ENCODE peak calls at places on chromosomes 2 and 18, in four cellular contexts. One of them, this sample, is unnamed.

GRCh38 chr2:201182650-201183372 is at the start of gene CASP10:
- DNase-seq in H9: peak; percentile 37
- DNase-seq in PC-3: peak; percentile 64
- DNase-seq in MM.1S: peak; percentile 94
- DNase-seq in this sample: peak; percentile 10

GRCh38 chr18:79439201-79440023 is 43.7 kb downstream of the NFATC1 start:
- DNase-seq in H9: no peak
- DNase-seq in PC-3: peak; percentile 57
- DNase-seq in MM.1S: no peak
- DNase-seq in this sample: peak; percentile 70

GRCh38 chr2:169776483-169776802 is 22.2 kb upstream of the SSB start:
- DNase-seq in H9: no peak
- DNase-seq in PC-3: no peak
- DNase-seq in MM.1S: no peak
- DNase-seq in this sample: peak; percentile 15

GRCh38 chr2:216195565-216195978 is 86.4 kb downstream of the XRCC5 start:
- DNase-seq in H9: no peak
- DNase-seq in PC-3: peak; percentile 71
- DNase-seq in MM.1S: no peak
- DNase-seq in this sample: peak; percentile 93

GRCh38 chr2:229388746-229389145 is 117.7 kb upstream of the PID1 start:
- DNase-seq in H9: no peak
- DNase-seq in PC-3: no peak
- DNase-seq in MM.1S: no peak
- DNase-seq in this sample: no peak

GRCh38 chr2:237864940-237865622 is 5.7 kb downstream of the RAMP1 start:
- DNase-seq in H9: no peak
- DNase-seq in PC-3: peak; percentile 84
- DNase-seq in MM.1S: no peak
- DNase-seq in this sample: peak; percentile 78

GRCh38 chr18:13361422-13361821 is 142.9 kb downstream of the LDLRAD4 start:
- DNase-seq in H9: no peak
- DNase-seq in PC-3: no peak
- DNase-seq in MM.1S: no peak
- DNase-seq in this sample: no peak

GRCh38 chr2:203908344-203909185 is 28.0 kb upstream of the ICOS start:
- DNase-seq in H9: no peak
- DNase-seq in PC-3: no peak
- DNase-seq in MM.1S: no peak
- DNase-seq in this sample: no peak

GRCh38 chr2:81283081-81283480 is 978.5 kb upstream of the LRRTM1 start:
- DNase-seq in H9: no peak
- DNase-seq in PC-3: peak; percentile 53
- DNase-seq in MM.1S: no peak
- DNase-seq in this sample: no peak

GRCh38 chr2:9232166-9232479 is 25.5 kb downstream of the ASAP2 start:
- DNase-seq in H9: peak; percentile 14
- DNase-seq in PC-3: no peak
- DNase-seq in MM.1S: no peak
- DNase-seq in this sample: no peak

GRCh38 chr2:137380610-137381009 is 583.7 kb upstream of the HNMT start:
- DNase-seq in H9: no peak
- DNase-seq in PC-3: no peak
- DNase-seq in MM.1S: no peak
- DNase-seq in this sample: peak; percentile 17

GRCh38 chr18:46215902-46216723 is 111.9 kb downstream of the HAUS1 start:
- DNase-seq in H9: no peak
- DNase-seq in PC-3: no peak
- DNase-seq in MM.1S: no peak
- DNase-seq in this sample: no peak

GRCh38 chr18:48236822-48237221 is 172.4 kb downstream of the ZBTB7C start:
- DNase-seq in H9: no peak
- DNase-seq in PC-3: no peak
- DNase-seq in MM.1S: no peak
- DNase-seq in this sample: no peak

GRCh38 chr18:59616501-59616900 is 80.7 kb downstream of the CCBE1 start:
- DNase-seq in H9: no peak
- DNase-seq in PC-3: no peak
- DNase-seq in MM.1S: no peak
- DNase-seq in this sample: peak; percentile 78

GRCh38 chr2:157194844-157195243 is 62.7 kb upstream of the GALNT5 start:
- DNase-seq in H9: no peak
- DNase-seq in PC-3: no peak
- DNase-seq in MM.1S: no peak
- DNase-seq in this sample: peak; percentile 47

GRCh38 chr2:168956392-168956791 is 55.3 kb downstream of the G6PC2 start:
- DNase-seq in H9: no peak
- DNase-seq in PC-3: no peak
- DNase-seq in MM.1S: no peak
- DNase-seq in this sample: no peak

GRCh38 chr2:239046822-239047221 is 198.9 kb downstream of the TWIST2 start:
- DNase-seq in H9: no peak
- DNase-seq in PC-3: no peak
- DNase-seq in MM.1S: no peak
- DNase-seq in this sample: no peak

GRCh38 chr2:151664520-151664919 is 69.8 kb downstream of the NEB start:
- DNase-seq in H9: no peak
- DNase-seq in PC-3: no peak
- DNase-seq in MM.1S: no peak
- DNase-seq in this sample: no peak

GRCh38 chr2:126467367-126468054 is 188.4 kb upstream of the GYPC start:
- DNase-seq in H9: no peak
- DNase-seq in PC-3: no peak
- DNase-seq in MM.1S: peak; percentile 68
- DNase-seq in this sample: no peak

GRCh38 chr2:215505044-215505786 is 69.3 kb upstream of the FN1 start:
- DNase-seq in H9: no peak
- DNase-seq in PC-3: no peak
- DNase-seq in MM.1S: no peak
- DNase-seq in this sample: peak; percentile 95

GRCh38 chr2:227325056-227325823 is at the start of gene MFF:
- DNase-seq in H9: peak; percentile 89
- DNase-seq in PC-3: peak; percentile 90
- DNase-seq in MM.1S: peak; percentile 95
- DNase-seq in this sample: peak; percentile 89

GRCh38 chr18:48543228-48543627 is 4.4 kb downstream of the CTIF start:
- DNase-seq in H9: peak; percentile 81
- DNase-seq in PC-3: peak; percentile 4
- DNase-seq in MM.1S: no peak
- DNase-seq in this sample: no peak

GRCh38 chr18:74351354-74351753 is 35.7 kb downstream of the C18orf63 start:
- DNase-seq in H9: no peak
- DNase-seq in PC-3: peak; percentile 76
- DNase-seq in MM.1S: peak; percentile 33
- DNase-seq in this sample: peak; percentile 31

GRCh38 chr2:126752876-126753275 is 96.9 kb downstream of the GYPC start:
- DNase-seq in H9: no peak
- DNase-seq in PC-3: no peak
- DNase-seq in MM.1S: no peak
- DNase-seq in this sample: no peak

GRCh38 chr2:20589975-20590703 is 60.8 kb downstream of the HS1BP3 start:
- DNase-seq in H9: no peak
- DNase-seq in PC-3: no peak
- DNase-seq in MM.1S: no peak
- DNase-seq in this sample: peak; percentile 43

GRCh38 chr2:152716805-152717241 is 438 bp downstream of the PRPF40A start:
- DNase-seq in H9: no peak
- DNase-seq in PC-3: peak; percentile 19
- DNase-seq in MM.1S: peak; percentile 28
- DNase-seq in this sample: peak; percentile 23

GRCh38 chr2:189152476-189152875 is 27.1 kb downstream of the COL5A2 start:
- DNase-seq in H9: no peak
- DNase-seq in PC-3: no peak
- DNase-seq in MM.1S: no peak
- DNase-seq in this sample: no peak

GRCh38 chr2:102147935-102148334 is 5.4 kb downstream of the IL1R1 start:
- DNase-seq in H9: no peak
- DNase-seq in PC-3: no peak
- DNase-seq in MM.1S: no peak
- DNase-seq in this sample: peak; percentile 78

GRCh38 chr2:97664636-97664970 is 759 bp upstream of the ACTR1B start:
- DNase-seq in H9: no peak
- DNase-seq in PC-3: peak; percentile 24
- DNase-seq in MM.1S: no peak
- DNase-seq in this sample: no peak

GRCh38 chr2:130231656-130232055 is 33.4 kb upstream of the TUBA3E start:
- DNase-seq in H9: no peak
- DNase-seq in PC-3: no peak
- DNase-seq in MM.1S: no peak
- DNase-seq in this sample: no peak

DNA sequence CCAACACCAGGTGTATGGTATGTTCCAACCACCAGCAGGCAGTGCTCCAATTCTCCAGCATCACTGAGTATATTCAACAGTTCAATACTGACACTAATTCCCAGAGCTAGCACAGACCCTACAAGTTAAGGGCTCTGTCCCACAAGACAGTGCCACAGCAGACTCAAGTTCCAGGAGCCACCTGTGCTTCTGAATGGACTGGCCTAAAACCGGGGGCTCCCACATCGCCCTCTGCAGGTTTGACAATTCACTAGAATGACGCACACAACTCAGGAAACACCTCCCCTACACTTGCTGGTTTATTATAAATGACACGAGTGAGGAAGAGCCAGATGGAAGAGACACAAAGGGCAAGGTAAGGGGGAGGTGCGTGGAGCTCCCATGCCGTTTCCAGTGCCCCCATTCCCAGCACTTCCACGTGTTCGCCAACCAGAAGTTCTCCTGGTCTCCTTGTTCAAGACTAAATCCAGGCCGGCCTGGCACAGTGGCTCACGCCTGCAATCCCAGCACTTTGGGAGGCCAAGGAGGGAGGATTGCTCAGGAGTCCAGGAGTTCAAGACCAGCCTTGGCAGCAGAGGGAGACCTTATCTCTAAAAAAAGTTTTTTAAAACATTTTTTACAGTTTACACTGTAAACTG is 12.2 kb upstream of the ATP6V1B1 start:
- DNase-seq in H9: peak; percentile 74
- DNase-seq in PC-3: peak; percentile 35
- DNase-seq in MM.1S: peak; percentile 23
- DNase-seq in this sample: no peak
- TF ChIP-seq CTCF in H9: peak; percentile 67
- TF ChIP-seq CTCF in PC-3: peak; percentile 59
- TF ChIP-seq CTCF in MM.1S: peak; percentile 17
- TF ChIP-seq CTCF in this sample: no peak

DNA sequence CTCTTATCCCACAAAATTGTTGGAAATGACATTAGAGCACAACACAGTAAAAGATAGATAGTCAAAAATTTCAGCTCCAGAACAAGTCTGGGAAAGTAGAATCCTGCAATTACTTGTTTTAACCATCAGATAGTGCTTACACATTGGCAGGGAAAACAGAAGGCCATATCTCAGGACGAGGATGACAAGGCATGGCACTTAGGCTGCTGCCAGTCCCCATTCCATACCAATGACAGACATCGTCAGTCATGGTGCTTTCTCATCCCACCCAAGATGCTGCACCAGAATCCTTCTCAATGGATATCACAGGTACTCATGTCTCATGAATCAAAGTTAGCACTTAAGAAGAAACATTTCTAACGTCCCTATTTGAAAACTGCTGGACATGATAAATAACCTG is 187.3 kb downstream of the NCKAP5 start:
- DNase-seq in H9: no peak
- DNase-seq in PC-3: no peak
- DNase-seq in MM.1S: no peak
- DNase-seq in this sample: no peak
- H3K9ac ChIP-seq in H9: no peak overlapping the region
- H3K9ac ChIP-seq in PC-3: no peak overlapping the region
- H3K9ac ChIP-seq in MM.1S: no peak overlapping the region
- H3K9ac ChIP-seq in this sample: no peak overlapping the region

DNA sequence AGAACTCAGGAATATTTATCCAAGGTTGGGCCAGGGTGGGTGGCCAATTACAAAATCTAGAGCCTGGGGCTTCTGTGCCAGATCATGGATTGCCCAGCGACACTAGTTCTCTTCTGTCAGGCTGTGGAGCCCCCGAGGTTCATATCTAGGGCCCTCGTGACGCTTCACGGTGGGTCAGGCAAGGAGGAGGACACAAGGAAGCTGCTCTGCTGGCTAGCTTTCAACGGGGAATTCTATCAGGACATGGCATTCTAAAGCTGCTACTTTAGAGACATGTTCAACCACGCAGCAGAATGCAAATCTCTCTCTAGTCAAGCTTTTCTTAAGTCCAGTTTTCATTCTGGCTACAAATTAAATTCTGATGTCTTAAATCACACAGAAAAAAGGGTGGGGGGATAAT is 180.3 kb downstream of the THADA start:
- DNase-seq in H9: no peak
- DNase-seq in PC-3: no peak
- DNase-seq in MM.1S: no peak
- DNase-seq in this sample: no peak
- H2AFZ ChIP-seq in H9: no peak overlapping the region
- H2AFZ ChIP-seq in PC-3: no peak overlapping the region
- H2AFZ ChIP-seq in MM.1S: no peak overlapping the region
- H2AFZ ChIP-seq in this sample: no peak overlapping the region

GRCh38 chr2:131673400-131674173 is 145.9 kb downstream of the CCDC74A start:
- DNase-seq in H9: peak; percentile 83
- DNase-seq in PC-3: peak; percentile 87
- DNase-seq in MM.1S: peak; percentile 85
- DNase-seq in this sample: no peak

GRCh38 chr2:131674174-131674507 is 146.5 kb downstream of the CCDC74A start:
- DNase-seq in H9: no peak
- DNase-seq in PC-3: no peak
- DNase-seq in MM.1S: no peak
- DNase-seq in this sample: no peak
- TF ChIP-seq CTCF in H9: peak; percentile 1
- TF ChIP-seq CTCF in PC-3: no peak
- TF ChIP-seq CTCF in MM.1S: no peak
- TF ChIP-seq CTCF in this sample: no peak

GRCh38 chr18:3597159-3597977 is 147.4 kb downstream of the TGIF1 start:
- DNase-seq in H9: no peak
- DNase-seq in PC-3: no peak
- DNase-seq in MM.1S: no peak
- DNase-seq in this sample: no peak
- H3K9ac ChIP-seq in H9: no peak overlapping the region
- H3K9ac ChIP-seq in PC-3: peak overlapping the region; percentile 85
- H3K9ac ChIP-seq in MM.1S: no peak overlapping the region
- H3K9ac ChIP-seq in this sample: peak overlapping the region; percentile 88

GRCh38 chr18:69677595-69677994 is 270.1 kb downstream of the CD226 start:
- DNase-seq in H9: no peak
- DNase-seq in PC-3: no peak
- DNase-seq in MM.1S: no peak
- DNase-seq in this sample: no peak

GRCh38 chr18:69674292-69674877 is 273.3 kb downstream of the CD226 start:
- DNase-seq in H9: no peak
- DNase-seq in PC-3: no peak
- DNase-seq in MM.1S: no peak
- DNase-seq in this sample: no peak

GRCh38 chr18:69680128-69680527 is 267.5 kb downstream of the CD226 start:
- DNase-seq in H9: no peak
- DNase-seq in PC-3: no peak
- DNase-seq in MM.1S: no peak
- DNase-seq in this sample: no peak

GRCh38 chr18:69674921-69675405 is 272.7 kb downstream of the CD226 start:
- DNase-seq in H9: no peak
- DNase-seq in PC-3: no peak
- DNase-seq in MM.1S: no peak
- DNase-seq in this sample: no peak
- H2AFZ ChIP-seq in H9: no peak overlapping the region
- H2AFZ ChIP-seq in PC-3: no peak overlapping the region
- H2AFZ ChIP-seq in MM.1S: no peak overlapping the region
- H2AFZ ChIP-seq in this sample: no peak overlapping the region

GRCh38 chr2:56108806-56109205 is 75.0 kb upstream of the CCDC85A start:
- DNase-seq in H9: peak; percentile 49
- DNase-seq in PC-3: no peak
- DNase-seq in MM.1S: no peak
- DNase-seq in this sample: no peak
- TF ChIP-seq CTCF in H9: peak; percentile 50
- TF ChIP-seq CTCF in PC-3: peak; percentile 35
- TF ChIP-seq CTCF in MM.1S: no peak
- TF ChIP-seq CTCF in this sample: no peak